ENCODE peak calls at places on chromosomes 3 and 15, in seven cellular contexts. G, P, Q, L, Z, W and X are unnamed samples.

GRCh38 chr3:67357610-67358458 is 296.6 kb downstream of the SUCLG2 start:
- DNase-seq in Q (peak; percentile 37), L (peak; percentile 75), Z (peak; percentile 41), G (no peak), P (no peak), W (no peak), X (no peak)

GRCh38 chr3:136734382-136735070 is 17.7 kb downstream of the STAG1 start:
- DNase-seq in P (no peak), G (no peak), Z (peak; percentile 24), L (no peak), W (no peak), Q (no peak), X (no peak)

GRCh38 chr3:8239718-8240698 is 261.6 kb upstream of the LMCD1 start:
- DNase-seq in Q (peak; percentile 41), G (no peak), Z (peak; percentile 50), L (peak; percentile 47), P (no peak), W (no peak), X (no peak)

GRCh38 chr15:62639432-62639831 is 403.1 kb upstream of the TPM1 start:
- DNase-seq in L (no peak), Q (no peak), P (no peak), G (no peak), W (no peak), Z (no peak), X (no peak)

GRCh38 chr3:187086831-187087230 is 52.5 kb downstream of the RPL39L start:
- DNase-seq in P (no peak), W (no peak), L (no peak), Q (no peak), G (no peak), Z (no peak), X (no peak)

GRCh38 chr15:51380999-51381806 is 39.7 kb downstream of the GLDN start:
- DNase-seq in P (peak; percentile 25), Q (peak; percentile 65), G (no peak), L (peak; percentile 73), W (peak; percentile 45), Z (peak; percentile 78), X (peak; percentile 60)

GRCh38 chr15:38622908-38623307 is 58.3 kb upstream of the RASGRP1 start:
- DNase-seq in L (no peak), Z (no peak), W (no peak), Q (no peak), P (no peak), G (no peak), X (no peak)

GRCh38 chr3:123586131-123586530 is 1.3 kb upstream of the HACD2 start:
- DNase-seq in Z (peak; percentile 42), P (peak; percentile 28), L (peak; percentile 90), G (no peak), Q (peak; percentile 18), W (peak; percentile 73), X (peak; percentile 40)

GRCh38 chr15:31557899-31558298 is 231.3 kb downstream of the KLF13 start:
- DNase-seq in P (no peak), Q (no peak), G (no peak), Z (no peak), L (no peak), W (no peak), X (no peak)

GRCh38 chr3:68876112-68876713 is 56.1 kb downstream of the TAFA4 start:
- DNase-seq in Z (peak; percentile 33), W (no peak), P (no peak), Q (peak; percentile 63), G (no peak), L (peak; percentile 40), X (no peak)

GRCh38 chr3:127768346-127769008 is 53.8 kb downstream of the MGLL start:
- DNase-seq in L (no peak), W (peak; percentile 92), P (no peak), Q (no peak), Z (no peak), G (peak; percentile 69), X (no peak)

GRCh38 chr3:172559029-172559428 is 35.8 kb upstream of the TNFSF10 start:
- DNase-seq in P (no peak), W (no peak), Z (no peak), L (no peak), G (no peak), Q (no peak), X (no peak)

GRCh38 chr3:195394024-195394423 is 48.8 kb downstream of the ACAP2 start:
- DNase-seq in Z (no peak), W (no peak), Q (no peak), L (no peak), P (no peak), G (no peak), X (no peak)

GRCh38 chr3:24119321-24119751 is 174.2 kb downstream of the NR1D2 start:
- DNase-seq in Q (no peak), Z (no peak), P (no peak), G (no peak), L (no peak), W (peak; percentile 73), X (no peak)

GRCh38 chr3:129526121-129526900 is 2.1 kb upstream of the RHO start:
- DNase-seq in Q (no peak), W (no peak), P (peak; percentile 40), G (no peak), Z (no peak), L (no peak), X (no peak)

GRCh38 chr15:74784854-74785715 is 3.2 kb downstream of the CSK start:
- DNase-seq in G (no peak), W (no peak), L (no peak), P (no peak), Q (no peak), Z (no peak), X (no peak)

GRCh38 chr3:72095521-72095920 is 310.6 kb upstream of the PROK2 start:
- DNase-seq in Q (no peak), L (no peak), P (no peak), W (no peak), Z (peak; percentile 77), G (no peak), X (no peak)

GRCh38 chr3:126551066-126551838 is 7.5 kb downstream of the C3orf22 start:
- DNase-seq in W (no peak), P (peak; percentile 12), G (no peak), L (peak; percentile 3), Z (peak; percentile 23), Q (no peak), X (peak; percentile 10)

GRCh38 chr15:66830358-66830757 is 128.3 kb downstream of the SMAD6 start:
- DNase-seq in G (no peak), W (peak; percentile 88), P (no peak), Z (no peak), Q (no peak), L (no peak), X (no peak)

DNA sequence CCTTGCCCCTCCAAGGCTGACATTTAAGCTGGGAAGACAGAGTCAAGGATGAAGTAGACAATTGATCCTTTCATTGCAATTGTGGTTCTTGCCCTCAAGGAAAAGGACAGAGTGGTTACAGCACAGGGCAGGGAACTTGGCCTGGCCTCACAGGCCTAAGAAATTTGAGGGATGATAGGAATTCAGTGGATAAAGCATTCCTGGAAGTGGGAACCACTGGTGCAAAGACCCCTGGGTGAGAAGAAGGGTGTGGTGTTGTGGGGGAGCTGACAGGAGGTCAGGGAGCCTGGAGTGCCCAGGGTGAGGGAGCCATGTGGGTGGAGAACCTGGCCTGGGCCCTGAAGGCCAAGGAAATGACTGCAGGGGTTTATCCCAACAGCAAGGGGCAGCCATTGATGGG is 287.4 kb downstream of the UACA start:
- DNase-seq in W (no peak), L (no peak), Z (no peak), P (no peak), G (no peak), Q (no peak), X (no peak)
- H3K27ac ChIP-seq in W (peak overlapping the region; percentile 95), L (no peak overlapping the region), Z (no peak overlapping the region), P (no peak overlapping the region), G (no peak overlapping the region), Q (no peak overlapping the region), X (peak overlapping the region; percentile 88)

DNA sequence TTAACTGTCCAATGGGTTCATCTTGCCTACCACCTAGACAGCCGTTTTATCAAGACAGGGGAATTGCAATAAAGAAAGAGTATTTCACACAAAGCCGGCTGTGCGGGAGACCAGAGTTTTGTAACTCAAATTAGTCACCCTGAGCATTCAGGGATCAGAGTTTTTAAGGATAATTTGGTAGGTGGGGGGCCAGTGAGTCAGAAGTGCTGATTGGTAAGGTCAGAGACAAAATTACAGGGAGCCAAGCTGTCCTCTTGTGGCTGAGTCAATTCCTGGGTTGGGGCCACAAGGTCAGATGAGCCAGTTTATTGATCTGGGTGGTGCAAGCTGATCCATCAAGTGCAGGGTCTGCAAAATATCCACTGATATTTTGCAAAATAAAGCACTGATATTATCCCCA is 29.9 kb upstream of the GPD1L start:
- DNase-seq in G (no peak), L (no peak), Q (no peak), P (no peak), Z (no peak), W (peak; percentile 42), X (no peak)
- H3K27ac ChIP-seq in G (no peak overlapping the region), L (no peak overlapping the region), Q (no peak overlapping the region), P (peak overlapping the region; percentile 77), Z (no peak overlapping the region), W (peak overlapping the region; percentile 58), X (no peak overlapping the region)

GRCh38 chr3:4001976-4002375 is 202.7 kb downstream of the LRRN1 start:
- DNase-seq in G (no peak), Q (peak; percentile 70), P (no peak), W (no peak), Z (no peak), L (no peak), X (no peak)

GRCh38 chr3:3992312-3992874 is 193.2 kb downstream of the LRRN1 start:
- DNase-seq in G (no peak), L (no peak), P (no peak), W (no peak), Q (no peak), Z (no peak), X (no peak)

DNA sequence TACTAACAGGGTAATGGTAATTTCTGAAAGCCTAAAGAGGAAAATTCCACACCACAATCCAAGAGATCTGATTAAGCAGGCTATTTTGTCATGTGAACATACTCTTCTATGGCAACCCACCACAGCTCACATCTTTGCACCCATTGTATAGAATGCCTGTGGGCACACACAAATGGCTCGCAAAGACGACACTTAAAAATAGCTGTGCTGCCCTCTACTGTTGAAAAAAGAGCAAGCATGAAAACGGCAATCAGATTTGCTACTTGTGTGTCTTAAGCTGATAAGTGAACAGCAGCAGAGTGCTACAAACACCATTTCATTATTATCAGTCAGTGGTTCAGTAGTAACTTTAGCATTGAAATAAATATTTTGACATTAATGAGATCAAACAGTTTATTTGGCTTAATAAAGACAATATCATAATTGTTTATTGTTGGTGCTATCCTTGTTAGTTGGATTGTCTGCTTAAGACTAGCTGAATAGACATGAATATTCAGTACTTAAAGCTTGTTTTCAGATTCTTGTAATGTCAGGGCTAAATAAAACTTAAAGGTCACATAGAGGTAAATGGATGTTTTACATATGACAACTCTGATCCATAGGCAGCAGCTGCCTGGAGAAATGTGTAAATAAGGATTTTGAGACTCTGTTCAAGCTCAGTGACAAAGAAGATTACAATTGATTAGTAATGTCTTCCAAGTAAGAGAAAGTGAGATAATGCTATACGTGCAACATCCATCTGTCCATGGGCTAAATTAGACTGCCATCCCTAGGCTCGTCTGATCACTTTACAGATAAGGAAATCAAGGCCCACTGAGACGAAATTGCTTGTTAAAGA is 199.1 kb downstream of the LRRN1 start:
- DNase-seq in Q (no peak), W (no peak), Z (peak; percentile 38), G (no peak), P (no peak), L (peak; percentile 57), X (no peak)
- H3K27ac ChIP-seq in Q (no peak overlapping the region), W (no peak overlapping the region), Z (no peak overlapping the region), G (no peak overlapping the region), P (no peak overlapping the region), L (no peak overlapping the region), X (no peak overlapping the region)

GRCh38 chr3:12620729-12621128 is 43.2 kb downstream of the RAF1 start:
- DNase-seq in G (no peak), P (no peak), Z (no peak), L (no peak), Q (no peak), W (no peak), X (no peak)
- H3K27ac ChIP-seq in G (peak overlapping the region; percentile 39), P (no peak overlapping the region), Z (no peak overlapping the region), L (no peak overlapping the region), Q (no peak overlapping the region), W (no peak overlapping the region), X (no peak overlapping the region)

GRCh38 chr3:140859592-140860336 is 81.9 kb upstream of the SLC25A36 start:
- DNase-seq in G (no peak), W (no peak), Z (no peak), L (no peak), Q (no peak), P (no peak), X (no peak)
- H3K27ac ChIP-seq in G (no peak overlapping the region), W (no peak overlapping the region), Z (no peak overlapping the region), L (no peak overlapping the region), Q (no peak overlapping the region), P (no peak overlapping the region), X (no peak overlapping the region)